ENCODE peak calls at places on chromosomes 13 and 19, in nine cellular contexts. V is heart right ventricle; R is uterus; L is CD8-positive, alpha-beta T cell; Y is mucosa of descending colon; E is breast epithelium; Z is A673; K is body of pancreas; H is esophagus squamous epithelium. P is an unnamed sample. For H3K9me3 and H3K36me3, the result is how much of the 10 kb centered on the place peaks cover.

GRCh38 chr13:95185851-95186250 is 115.4 kb downstream of the ABCC4 start:
- DNase-seq in V (no peak), R (no peak), L (peak), Y (no peak), E (no peak), Z (no peak), K (no peak), H (no peak), P (no peak)

GRCh38 chr13:112188298-112188610 is 121.3 kb downstream of the SOX1 start:
- DNase-seq in V (no peak), R (no peak), L (no peak), Y (no peak), E (no peak), Z (no peak), K (no peak), H (no peak), P (peak)

GRCh38 chr13:38376551-38376950 is 26.9 kb downstream of the UFM1 start:
- DNase-seq in V (no peak), R (no peak), L (no peak), Y (no peak), E (no peak), Z (no peak), K (no peak), H (no peak), P (no peak)

GRCh38 chr13:105937451-105937850 is 598.0 kb downstream of the EFNB2 start:
- DNase-seq in V (no peak), R (no peak), L (no peak), Y (no peak), E (no peak), Z (no peak), K (no peak), H (no peak), P (no peak)

GRCh38 chr19:55606817-55607216 is 1.4 kb downstream of the ZNF865 start:
- DNase-seq in V (no peak), R (no peak), L (no peak), Y (no peak), E (no peak), Z (no peak), K (no peak), H (no peak), P (no peak)

GRCh38 chr13:98399756-98400155 is 177.2 kb downstream of the STK24 start:
- DNase-seq in V (no peak), R (no peak), L (no peak), Y (no peak), E (no peak), Z (no peak), K (no peak), H (no peak), P (no peak)

GRCh38 chr19:29625316-29625715 is 19.2 kb downstream of the POP4 start:
- DNase-seq in V (no peak), R (no peak), L (no peak), Y (no peak), E (no peak), Z (no peak), K (peak), H (no peak), P (no peak)

GRCh38 chr13:110643768-110644421 is 28.6 kb downstream of the NAXD start:
- DNase-seq in V (no peak), R (no peak), L (no peak), Y (no peak), E (no peak), Z (no peak), K (peak), H (no peak), P (no peak)

GRCh38 chr13:114157869-114158495 is 21.1 kb upstream of the CFAP97D2 start:
- DNase-seq in V (no peak), R (no peak), L (no peak), Y (peak), E (no peak), Z (no peak), K (no peak), H (no peak), P (no peak)

GRCh38 chr19:5340637-5341447 is at the start of gene PTPRS:
- DNase-seq in V (peak), R (peak), L (peak), Y (peak), E (peak), Z (peak), K (peak), H (no peak), P (peak)

GRCh38 chr19:29215322-29215845 is 2.4 kb upstream of the UQCRFS1 start:
- DNase-seq in V (no peak), R (no peak), L (no peak), Y (no peak), E (no peak), Z (no peak), K (no peak), H (no peak), P (no peak)

GRCh38 chr13:76884167-76884566 is 2.0 kb downstream of the KCTD12 start:
- DNase-seq in V (peak), R (peak), L (no peak), Y (peak), E (peak), Z (peak), K (peak), H (no peak), P (no peak)

GRCh38 chr13:106121173-106121754 is 414.2 kb downstream of the EFNB2 start:
- DNase-seq in V (no peak), R (no peak), L (no peak), Y (no peak), E (no peak), Z (no peak), K (no peak), H (no peak), P (no peak)

GRCh38 chr19:3503036-3503572 is 2.6 kb upstream of the DOHH start:
- DNase-seq in V (no peak), R (no peak), L (no peak), Y (no peak), E (no peak), Z (no peak), K (no peak), H (no peak), P (no peak)

GRCh38 chr13:23960566-23961156 is 63.4 kb upstream of the C1QTNF9B start:
- DNase-seq in V (no peak), R (no peak), L (no peak), Y (no peak), E (no peak), Z (peak), K (peak), H (no peak), P (no peak)

GRCh38 chr13:111658150-111659100 is 338.0 kb downstream of the TEX29 start:
- DNase-seq in V (no peak), R (no peak), L (no peak), Y (no peak), E (no peak), Z (peak), K (no peak), H (no peak), P (peak)

GRCh38 chr13:40149611-40150283 is 494.3 kb downstream of the COG6 start:
- DNase-seq in V (no peak), R (peak), L (no peak), Y (no peak), E (no peak), Z (peak), K (no peak), H (no peak), P (no peak)

GRCh38 chr19:15390814-15391213 is 11.2 kb upstream of the AKAP8 start:
- DNase-seq in V (no peak), R (no peak), L (no peak), Y (no peak), E (no peak), Z (no peak), K (no peak), H (no peak), P (no peak)

GRCh38 chr13:58324130-58324529 is 692.6 kb downstream of the PCDH17 start:
- DNase-seq in V (no peak), R (no peak), L (no peak), Y (no peak), E (no peak), Z (peak), K (no peak), H (no peak), P (no peak)

GRCh38 chr19:35894342-35894741 is 6.0 kb downstream of the NFKBID start:
- DNase-seq in V (no peak), R (no peak), L (no peak), Y (no peak), E (no peak), Z (no peak), K (no peak), H (no peak), P (no peak)

GRCh38 chr19:4536798-4537197 is 1.8 kb upstream of the PLIN5 start:
- DNase-seq in V (no peak), R (no peak), L (no peak), Y (no peak), E (no peak), Z (no peak), K (peak), H (no peak), P (no peak)

GRCh38 chr13:62060570-62060969 is 644.9 kb upstream of the PCDH20 start:
- DNase-seq in V (no peak), R (no peak), L (no peak), Y (no peak), E (no peak), Z (no peak), K (no peak), H (no peak), P (no peak)

GRCh38 chr13:40087021-40088002 is 431.9 kb downstream of the COG6 start:
- DNase-seq in V (no peak), R (no peak), L (no peak), Y (no peak), E (peak), Z (no peak), K (peak), H (no peak), P (no peak)

GRCh38 chr13:45873491-45874360 is 22.2 kb upstream of the SIAH3 start:
- DNase-seq in V (no peak), R (no peak), L (no peak), Y (no peak), E (no peak), Z (no peak), K (no peak), H (no peak), P (no peak)

GRCh38 chr13:107770541-107770940 is 444.8 kb downstream of the LIG4 start:
- DNase-seq in V (no peak), R (no peak), L (no peak), Y (no peak), E (no peak), Z (no peak), K (no peak), H (no peak), P (no peak)

GRCh38 chr19:55153652-55154264 is 3.8 kb downstream of the TNNI3 start:
- DNase-seq in V (no peak), R (no peak), L (no peak), Y (no peak), E (no peak), Z (no peak), K (no peak), H (no peak), P (no peak)

GRCh38 chr13:113852536-113853517 is 11.0 kb downstream of the GAS6 start:
- DNase-seq in V (no peak), R (peak), L (no peak), Y (peak), E (peak), Z (no peak), K (no peak), H (no peak), P (no peak)

GRCh38 chr19:1651548-1652394 is 644 bp downstream of the TCF3 start:
- DNase-seq in V (peak), R (peak), L (no peak), Y (peak), E (peak), Z (peak), K (peak), H (no peak), P (peak)

GRCh38 chr19:41584931-41585330 is 9.0 kb downstream of the CEACAM21 start:
- DNase-seq in V (no peak), R (no peak), L (no peak), Y (no peak), E (no peak), Z (no peak), K (no peak), H (no peak), P (no peak)
- H3K9me3 ChIP-seq in V (under half), R (under half), L (under half), Y (under half), E (under half), Z (under half), K (under half), H (under half), P (under half)

DNA sequence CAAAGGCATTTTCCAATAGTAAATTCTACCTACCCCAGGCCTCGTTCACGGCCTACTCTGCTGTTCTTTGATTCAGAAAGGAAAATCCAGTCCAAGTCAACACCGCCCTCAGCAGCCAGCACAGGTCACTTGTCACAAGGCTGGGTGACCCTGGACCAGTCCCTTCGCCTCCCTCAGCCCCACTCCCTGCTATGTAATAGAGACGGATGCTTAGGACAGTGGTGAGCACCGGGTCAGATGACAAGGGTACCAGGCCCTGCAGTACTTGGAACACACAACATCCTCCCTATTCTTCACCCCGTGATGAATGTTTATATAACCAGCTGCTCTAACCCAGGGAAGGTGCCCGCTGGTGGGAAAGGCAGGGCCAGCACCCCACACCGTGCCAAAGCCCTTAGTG is 14.3 kb downstream of the LATS2 start:
- DNase-seq in V (no peak), R (no peak), L (no peak), Y (no peak), E (no peak), Z (no peak), K (no peak), H (no peak), P (no peak)
- H3K36me3 ChIP-seq in V (under half), R (under half), L (under half), Y (under half), E (under half), Z (under half), K (under half), H (under half), P (under half)

GRCh38 chr19:52297601-52298358 is 811 bp downstream of the ZNF480 start:
- DNase-seq in V (no peak), R (no peak), L (no peak), Y (no peak), E (no peak), Z (peak), K (no peak), H (no peak), P (no peak)
- H3K9me3 ChIP-seq in V (under half), R (under half), L (under half), Y (under half), E (under half), Z (under half), K (under half), H (under half), P (under half)

GRCh38 chr19:39178296-39179006 is 18.3 kb upstream of the NCCRP1 start:
- DNase-seq in V (no peak), R (no peak), L (no peak), Y (no peak), E (no peak), Z (no peak), K (no peak), H (no peak), P (no peak)

GRCh38 chr19:39181500-39182173 is 15.1 kb upstream of the NCCRP1 start:
- DNase-seq in V (no peak), R (no peak), L (no peak), Y (no peak), E (no peak), Z (no peak), K (no peak), H (no peak), P (no peak)

GRCh38 chr19:39182174-39182505 is 14.6 kb upstream of the NCCRP1 start:
- DNase-seq in V (no peak), R (no peak), L (no peak), Y (no peak), E (no peak), Z (no peak), K (no peak), H (no peak), P (no peak)

GRCh38 chr19:39179754-39180153 is 17.0 kb upstream of the NCCRP1 start:
- DNase-seq in V (no peak), R (no peak), L (no peak), Y (no peak), E (no peak), Z (no peak), K (no peak), H (no peak), P (no peak)

DNA sequence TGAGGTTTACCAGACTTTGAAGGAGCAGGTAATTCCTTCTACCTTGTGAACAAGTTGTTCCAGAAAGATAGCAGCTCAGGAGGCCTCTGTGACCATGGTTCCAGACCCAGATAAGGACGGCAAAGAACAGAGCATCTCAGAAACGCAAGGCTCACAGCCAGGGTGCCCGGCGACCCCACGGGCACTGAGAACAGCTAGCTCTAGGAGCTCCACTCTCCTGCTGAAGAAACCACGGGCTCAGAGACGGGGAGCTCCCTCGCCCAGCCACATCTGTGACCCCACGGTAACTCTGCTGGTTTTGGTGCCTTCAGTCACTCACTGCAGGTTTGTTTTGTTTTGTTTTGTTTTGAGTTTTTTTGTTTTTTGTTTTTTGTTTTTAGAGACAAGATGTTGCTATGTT is 16.0 kb upstream of the NCCRP1 start:
- DNase-seq in V (no peak), R (no peak), L (no peak), Y (no peak), E (no peak), Z (no peak), K (no peak), H (no peak), P (no peak)
- H3K36me3 ChIP-seq in V (under half), R (under half), L (under half), Y (under half), E (under half), Z (under half), K (under half), H (under half), P (under half)

GRCh38 chr19:19823916-19824315 is 2.4 kb upstream of the ZNF506 start:
- DNase-seq in V (no peak), R (no peak), L (no peak), Y (no peak), E (no peak), Z (no peak), K (no peak), H (no peak), P (no peak)
- H3K9me3 ChIP-seq in V (under half), R (under half), L (under half), Y (half or more), E (under half), Z (under half), K (under half), H (under half), P (under half)

GRCh38 chr19:45363861-45364459 is 6.4 kb downstream of the ERCC2 start:
- DNase-seq in V (no peak), R (no peak), L (no peak), Y (no peak), E (no peak), Z (no peak), K (no peak), H (no peak), P (no peak)
- H3K36me3 ChIP-seq in V (under half), R (under half), L (under half), Y (under half), E (under half), Z (under half), K (under half), H (under half), P (under half)

DNA sequence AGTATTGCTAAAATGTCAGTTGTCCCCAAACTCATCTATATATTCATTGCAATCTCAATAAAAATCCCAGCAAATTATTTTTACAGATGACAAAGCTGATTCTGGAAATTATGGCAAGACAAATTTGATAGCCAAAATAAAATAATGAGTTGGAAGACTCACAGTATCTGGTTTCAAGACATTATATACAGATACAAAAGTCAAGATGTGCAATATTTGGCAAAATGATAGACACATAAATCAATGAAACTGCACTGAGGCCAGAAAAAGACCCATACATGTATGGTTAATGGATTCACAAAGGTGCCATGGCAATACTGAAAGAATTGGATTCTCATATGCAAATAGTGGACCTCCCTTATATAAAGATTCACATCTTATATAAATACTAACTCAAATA is 24.2 kb downstream of the ZNF45 start:
- DNase-seq in V (no peak), R (no peak), L (no peak), Y (no peak), E (no peak), Z (no peak), K (no peak), H (no peak), P (no peak)
- H3K9me3 ChIP-seq in V (half or more), R (half or more), L (half or more), Y (half or more), E (half or more), Z (half or more), K (under half), H (half or more), P (under half)

GRCh38 chr13:21385710-21386109 is 73.4 kb downstream of the ZDHHC20 start:
- DNase-seq in V (no peak), R (no peak), L (no peak), Y (no peak), E (no peak), Z (no peak), K (no peak), H (no peak), P (no peak)
- H3K36me3 ChIP-seq in V (under half), R (under half), L (under half), Y (under half), E (under half), Z (half or more), K (under half), H (under half), P (under half)

GRCh38 chr19:50155520-50156109 is 7.5 kb downstream of the IZUMO2 start:
- DNase-seq in V (no peak), R (no peak), L (no peak), Y (no peak), E (no peak), Z (no peak), K (no peak), H (no peak), P (no peak)
- H3K9me3 ChIP-seq in V (under half), R (under half), L (under half), Y (under half), E (under half), Z (under half), K (under half), H (under half), P (under half)

P was measured in right lobe of liver.